ENCODE peak calls at places on chromosomes 13 and 19, in five cellular contexts. W is K562, C is mammary epithelial cell, S is HCT116, Q is neural progenitor cell. A is an unnamed sample. For H3K27me3, the result is how much of the 10 kb centered on the place peaks cover.

GRCh38 chr19:29680447-29680846 is 15.2 kb downstream of the PLEKHF1 start:
- DNase-seq in S (no peak), C (no peak), Q (no peak), W (no peak), A (no peak)

GRCh38 chr19:3798137-3798536 is 12.0 kb upstream of the MATK start:
- DNase-seq in C (no peak), S (no peak), W (no peak), Q (no peak), A (no peak)

GRCh38 chr13:75798353-75799245 is 162.5 kb downstream of the LMO7 start:
- DNase-seq in Q (no peak), S (peak), C (peak), W (no peak), A (no peak)

GRCh38 chr19:3029070-3029923 is at the start of gene TLE2:
- DNase-seq in C (no peak), S (no peak), W (peak), Q (peak), A (no peak)

GRCh38 chr19:8257052-8257443 is 47.9 kb downstream of the CERS4 start:
- DNase-seq in W (peak), S (no peak), Q (no peak), C (no peak), A (no peak)

GRCh38 chr13:40060318-40061007 is 405.0 kb downstream of the COG6 start:
- DNase-seq in W (no peak), C (peak), S (no peak), Q (no peak), A (peak)

GRCh38 chr19:50147462-50148423 is 15.3 kb downstream of the IZUMO2 start:
- DNase-seq in S (peak), W (peak), Q (peak), C (peak), A (no peak)

GRCh38 chr19:32188921-32189320 is 156.5 kb upstream of the ZNF507 start:
- DNase-seq in S (no peak), Q (no peak), C (no peak), W (no peak), A (no peak)

GRCh38 chr13:47038196-47038595 is 141.3 kb upstream of the HTR2A start:
- DNase-seq in Q (peak), W (no peak), S (no peak), C (no peak), A (no peak)

DNA sequence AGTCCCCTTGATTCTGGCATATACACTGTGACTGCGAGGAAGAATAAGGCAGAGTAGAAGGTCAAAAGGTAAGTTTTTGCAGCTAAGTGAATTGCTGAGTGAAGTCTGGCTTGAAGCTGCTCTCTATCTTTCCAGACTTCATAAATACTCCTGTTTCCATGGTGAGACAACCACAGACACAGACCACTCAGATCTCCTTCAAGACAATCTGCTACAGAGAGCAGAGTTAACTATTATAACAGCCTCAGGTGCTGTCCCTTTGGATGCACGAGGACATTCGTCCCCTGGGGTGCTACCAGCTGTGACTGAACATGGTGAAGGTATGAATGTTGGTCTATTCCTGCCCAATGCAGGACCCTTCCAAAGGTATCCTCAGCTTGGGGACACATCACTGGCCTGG is 104.0 kb downstream of the MYCBP2 start:
- DNase-seq in S (no peak), C (no peak), W (no peak), Q (no peak), A (no peak)
- H2AFZ ChIP-seq in S (no peak), C (no peak), W (no peak), Q (no peak), A (no peak)

GRCh38 chr13:27465611-27466010 is 15.2 kb upstream of the MTIF3 start:
- DNase-seq in W (no peak), S (no peak), C (no peak), Q (no peak), A (no peak)
- H3K27me3 ChIP-seq in W (under half), S (under half), C (under half), Q (under half), A (under half)

GRCh38 chr19:47430041-47430802 is 10.9 kb upstream of the MEIS3 start:
- DNase-seq in C (no peak), Q (peak), W (no peak), S (no peak), A (no peak)
- H2AFZ ChIP-seq in C (peak), Q (peak), W (no peak), S (no peak), A (peak)

GRCh38 chr13:27922974-27923612 is 3.3 kb downstream of the PDX1 start:
- DNase-seq in C (no peak), S (no peak), Q (no peak), W (no peak), A (no peak)

GRCh38 chr13:27923794-27924528 is 4.2 kb downstream of the PDX1 start:
- DNase-seq in Q (peak), S (no peak), C (no peak), W (no peak), A (no peak)

GRCh38 chr13:27925220-27925991 is 5.6 kb downstream of the PDX1 start:
- DNase-seq in W (no peak), Q (no peak), C (no peak), S (no peak), A (no peak)

GRCh38 chr13:27926644-27927434 is 7.0 kb downstream of the PDX1 start:
- DNase-seq in W (no peak), Q (peak), C (no peak), S (no peak), A (no peak)

DNA sequence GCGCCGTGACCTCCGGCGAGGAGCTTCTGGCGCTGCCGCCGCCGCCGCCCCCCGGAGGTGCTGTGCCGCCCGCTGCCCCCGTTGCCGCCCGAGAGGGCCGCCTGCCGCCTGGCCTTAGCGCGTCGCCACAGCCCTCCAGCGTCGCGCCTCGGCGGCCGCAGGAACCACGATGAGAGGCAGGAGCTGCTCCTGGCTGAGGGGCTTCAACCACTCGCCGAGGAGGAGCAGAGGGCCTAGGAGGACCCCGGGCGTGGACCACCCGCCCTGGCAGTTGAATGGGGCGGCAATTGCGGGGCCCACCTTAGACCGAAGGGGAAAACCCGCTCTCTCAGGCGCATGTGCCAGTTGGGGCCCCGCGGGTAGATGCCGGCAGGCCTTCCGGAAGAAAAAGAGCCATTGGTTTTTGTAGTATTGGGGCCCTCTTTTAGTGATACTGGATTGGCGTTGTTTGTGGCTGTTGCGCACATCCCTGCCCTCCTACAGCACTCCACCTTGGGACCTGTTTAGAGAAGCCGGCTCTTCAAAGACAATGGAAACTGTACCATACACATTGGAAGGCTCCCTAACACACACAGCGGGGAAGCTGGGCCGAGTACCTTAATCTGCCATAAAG is 4.8 kb downstream of the PDX1 start:
- DNase-seq in Q (peak), S (no peak), C (no peak), W (no peak), A (no peak)
- H3K27me3 ChIP-seq in Q (half or more), S (under half), C (half or more), W (half or more), A (half or more)

GRCh38 chr19:47353307-47353712 is 4.2 kb downstream of the DHX34 start:
- DNase-seq in S (no peak), C (no peak), Q (no peak), W (no peak), A (no peak)
- H2AFZ ChIP-seq in S (no peak), C (no peak), Q (no peak), W (no peak), A (no peak)

GRCh38 chr13:111595276-111595675 is 274.8 kb downstream of the TEX29 start:
- DNase-seq in C (no peak), W (no peak), S (no peak), Q (no peak), A (no peak)

GRCh38 chr13:111599791-111600190 is 279.3 kb downstream of the TEX29 start:
- DNase-seq in C (no peak), S (no peak), Q (no peak), W (no peak), A (no peak)

GRCh38 chr13:111598751-111599150 is 278.3 kb downstream of the TEX29 start:
- DNase-seq in W (no peak), C (no peak), Q (no peak), S (no peak), A (no peak)

GRCh38 chr13:111595791-111596190 is 275.3 kb downstream of the TEX29 start:
- DNase-seq in S (no peak), Q (no peak), W (no peak), C (no peak), A (no peak)

DNA sequence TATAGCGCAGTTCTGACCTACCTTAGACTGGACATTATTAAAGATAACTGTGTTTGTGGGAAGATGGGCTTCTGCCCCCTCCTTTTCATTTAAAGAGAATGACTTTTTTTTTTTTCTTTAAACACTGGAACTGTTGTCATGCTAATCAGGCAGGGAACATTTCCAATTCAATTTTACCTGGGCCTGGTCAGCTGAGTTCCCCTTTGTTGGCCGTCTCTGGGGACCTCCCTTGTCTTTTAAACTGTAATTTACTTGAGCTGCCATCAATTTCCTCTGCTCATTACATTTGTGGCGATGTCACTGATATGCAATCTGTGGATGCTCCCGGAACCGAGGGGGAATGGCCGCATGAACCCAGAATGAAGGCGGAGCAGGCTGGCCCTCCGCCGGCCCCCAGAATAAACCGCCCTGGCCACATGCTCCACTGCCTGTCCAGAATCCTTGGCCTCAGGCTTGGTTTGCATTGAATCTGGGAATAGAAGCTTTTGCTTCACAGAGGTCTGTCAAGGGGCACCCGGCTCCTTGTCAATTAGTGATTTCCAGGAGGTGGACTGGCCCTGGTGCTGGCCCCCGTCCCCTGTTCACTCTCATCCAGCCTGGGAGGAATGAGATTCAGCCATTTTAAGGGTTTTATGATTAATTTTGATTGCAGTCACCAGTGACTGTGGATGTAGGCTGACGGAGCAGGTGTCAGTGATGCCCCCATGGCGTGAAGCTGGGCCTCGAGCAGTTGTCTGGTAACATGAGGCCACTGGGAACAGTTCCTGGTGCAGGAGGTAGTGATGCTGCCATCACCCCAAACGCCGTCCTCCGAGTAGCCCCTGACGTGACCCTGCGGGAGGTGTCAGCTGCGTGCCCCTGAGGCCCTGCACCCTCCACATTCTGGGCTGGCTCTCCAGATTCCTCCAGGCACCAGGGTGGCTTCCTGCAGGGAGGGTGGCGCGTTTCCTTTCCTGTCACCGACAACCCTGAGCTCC is 276.9 kb downstream of the TEX29 start:
- DNase-seq in C (no peak), W (no peak), Q (peak), S (no peak), A (no peak)
- H3K27me3 ChIP-seq in C (under half), W (under half), Q (under half), S (under half), A (under half)